ENCODE peak calls at places on chromosomes 16 and 17, in eight cellular contexts. One of them, this sample, is unnamed. For H3K4me1, the result is how much of the 10 kb centered on the place peaks cover.

GRCh38 chr17:59776577-59776976 is 69.1 kb downstream of the VMP1 start:
- DNase-seq in heart left ventricle: no peak
- DNase-seq in body of pancreas: no peak
- DNase-seq in prostate gland: no peak
- DNase-seq in spleen: no peak
- DNase-seq in ovary: no peak
- DNase-seq in transverse colon: no peak
- DNase-seq in testis: no peak
- DNase-seq in this sample: no peak

GRCh38 chr17:49148171-49148570 is 15.6 kb downstream of the B4GALNT2 start:
- DNase-seq in heart left ventricle: no peak
- DNase-seq in body of pancreas: no peak
- DNase-seq in prostate gland: no peak
- DNase-seq in spleen: no peak
- DNase-seq in ovary: no peak
- DNase-seq in transverse colon: no peak
- DNase-seq in testis: no peak
- DNase-seq in this sample: no peak

GRCh38 chr17:6690641-6691040 is 22.5 kb downstream of the SLC13A5 start:
- DNase-seq in heart left ventricle: no peak
- DNase-seq in body of pancreas: no peak
- DNase-seq in prostate gland: no peak
- DNase-seq in spleen: no peak
- DNase-seq in ovary: no peak
- DNase-seq in transverse colon: no peak
- DNase-seq in testis: no peak
- DNase-seq in this sample: no peak

GRCh38 chr17:12673788-12674187 is 8.1 kb downstream of the MYOCD start:
- DNase-seq in heart left ventricle: no peak
- DNase-seq in body of pancreas: no peak
- DNase-seq in prostate gland: no peak
- DNase-seq in spleen: no peak
- DNase-seq in ovary: no peak
- DNase-seq in transverse colon: no peak
- DNase-seq in testis: no peak
- DNase-seq in this sample: no peak

GRCh38 chr16:82016964-82017363 is 5.7 kb upstream of the SDR42E1 start:
- DNase-seq in heart left ventricle: no peak
- DNase-seq in body of pancreas: no peak
- DNase-seq in prostate gland: no peak
- DNase-seq in spleen: no peak
- DNase-seq in ovary: no peak
- DNase-seq in transverse colon: no peak
- DNase-seq in testis: no peak
- DNase-seq in this sample: no peak

GRCh38 chr16:8931864-8932263 is 31.8 kb downstream of the USP7 start:
- DNase-seq in heart left ventricle: peak
- DNase-seq in body of pancreas: peak
- DNase-seq in prostate gland: peak
- DNase-seq in spleen: no peak
- DNase-seq in ovary: peak
- DNase-seq in transverse colon: peak
- DNase-seq in testis: peak
- DNase-seq in this sample: peak

GRCh38 chr17:1398900-1399299 is 1.1 kb downstream of the YWHAE start:
- DNase-seq in heart left ventricle: no peak
- DNase-seq in body of pancreas: no peak
- DNase-seq in prostate gland: peak
- DNase-seq in spleen: no peak
- DNase-seq in ovary: no peak
- DNase-seq in transverse colon: peak
- DNase-seq in testis: peak
- DNase-seq in this sample: no peak

GRCh38 chr16:49470550-49470949 is 96.9 kb downstream of the C16orf78 start:
- DNase-seq in heart left ventricle: peak
- DNase-seq in body of pancreas: no peak
- DNase-seq in prostate gland: no peak
- DNase-seq in spleen: no peak
- DNase-seq in ovary: no peak
- DNase-seq in transverse colon: no peak
- DNase-seq in testis: no peak
- DNase-seq in this sample: peak

GRCh38 chr16:82782715-82783251 is 156.0 kb downstream of the CDH13 start:
- DNase-seq in heart left ventricle: peak
- DNase-seq in body of pancreas: peak
- DNase-seq in prostate gland: peak
- DNase-seq in spleen: no peak
- DNase-seq in ovary: no peak
- DNase-seq in transverse colon: peak
- DNase-seq in testis: no peak
- DNase-seq in this sample: peak

GRCh38 chr17:36899250-36900129 is 37.8 kb upstream of the LHX1 start:
- DNase-seq in heart left ventricle: no peak
- DNase-seq in body of pancreas: no peak
- DNase-seq in prostate gland: no peak
- DNase-seq in spleen: no peak
- DNase-seq in ovary: no peak
- DNase-seq in transverse colon: no peak
- DNase-seq in testis: no peak
- DNase-seq in this sample: no peak

GRCh38 chr16:86718118-86718517 is 139.8 kb downstream of the FOXL1 start:
- DNase-seq in heart left ventricle: no peak
- DNase-seq in body of pancreas: no peak
- DNase-seq in prostate gland: peak
- DNase-seq in spleen: no peak
- DNase-seq in ovary: no peak
- DNase-seq in transverse colon: no peak
- DNase-seq in testis: peak
- DNase-seq in this sample: no peak

GRCh38 chr17:2852729-2853110 is 56.5 kb downstream of the RAP1GAP2 start:
- DNase-seq in heart left ventricle: no peak
- DNase-seq in body of pancreas: no peak
- DNase-seq in prostate gland: no peak
- DNase-seq in spleen: peak
- DNase-seq in ovary: no peak
- DNase-seq in transverse colon: no peak
- DNase-seq in testis: no peak
- DNase-seq in this sample: no peak

GRCh38 chr17:8223356-8224063 is 13.1 kb upstream of the AURKB start:
- DNase-seq in heart left ventricle: peak
- DNase-seq in body of pancreas: peak
- DNase-seq in prostate gland: peak
- DNase-seq in spleen: peak
- DNase-seq in ovary: peak
- DNase-seq in transverse colon: peak
- DNase-seq in testis: peak
- DNase-seq in this sample: peak

GRCh38 chr16:70478912-70479341 is 24.5 kb downstream of the FCSK start:
- DNase-seq in heart left ventricle: no peak
- DNase-seq in body of pancreas: no peak
- DNase-seq in prostate gland: no peak
- DNase-seq in spleen: no peak
- DNase-seq in ovary: no peak
- DNase-seq in transverse colon: no peak
- DNase-seq in testis: no peak
- DNase-seq in this sample: no peak

GRCh38 chr17:28493467-28493866 is 12.7 kb upstream of the FOXN1 start:
- DNase-seq in heart left ventricle: no peak
- DNase-seq in body of pancreas: no peak
- DNase-seq in prostate gland: no peak
- DNase-seq in spleen: no peak
- DNase-seq in ovary: no peak
- DNase-seq in transverse colon: no peak
- DNase-seq in testis: no peak
- DNase-seq in this sample: no peak

GRCh38 chr17:17783121-17783824 is 53.5 kb downstream of the SREBF1 start:
- DNase-seq in heart left ventricle: peak
- DNase-seq in body of pancreas: peak
- DNase-seq in prostate gland: peak
- DNase-seq in spleen: peak
- DNase-seq in ovary: peak
- DNase-seq in transverse colon: peak
- DNase-seq in testis: peak
- DNase-seq in this sample: peak
- TF ChIP-seq POLR2A in heart left ventricle: no peak
- TF ChIP-seq POLR2A in body of pancreas: peak
- TF ChIP-seq POLR2A in prostate gland: peak
- TF ChIP-seq POLR2A in spleen: no peak
- TF ChIP-seq POLR2A in ovary: peak
- TF ChIP-seq POLR2A in transverse colon: no peak
- TF ChIP-seq POLR2A in testis: no peak
- TF ChIP-seq POLR2A in this sample: no peak

GRCh38 chr16:85562102-85562786 is 50.9 kb upstream of the GSE1 start:
- DNase-seq in heart left ventricle: no peak
- DNase-seq in body of pancreas: no peak
- DNase-seq in prostate gland: no peak
- DNase-seq in spleen: no peak
- DNase-seq in ovary: no peak
- DNase-seq in transverse colon: no peak
- DNase-seq in testis: no peak
- DNase-seq in this sample: no peak
- H3K4me1 ChIP-seq in heart left ventricle: half or more
- H3K4me1 ChIP-seq in body of pancreas: half or more
- H3K4me1 ChIP-seq in prostate gland: under half
- H3K4me1 ChIP-seq in spleen: half or more
- H3K4me1 ChIP-seq in ovary: under half
- H3K4me1 ChIP-seq in transverse colon: half or more
- H3K4me1 ChIP-seq in testis: under half
- H3K4me1 ChIP-seq in this sample: under half

GRCh38 chr16:89720859-89721643 is at the start of the genes VPS9D1 and ZNF276:
- DNase-seq in heart left ventricle: peak
- DNase-seq in body of pancreas: peak
- DNase-seq in prostate gland: peak
- DNase-seq in spleen: peak
- DNase-seq in ovary: peak
- DNase-seq in transverse colon: peak
- DNase-seq in testis: peak
- DNase-seq in this sample: peak

GRCh38 chr16:89723279-89724250 is 2.2 kb downstream of the ZNF276 start:
- DNase-seq in heart left ventricle: peak
- DNase-seq in body of pancreas: peak
- DNase-seq in prostate gland: no peak
- DNase-seq in spleen: peak
- DNase-seq in ovary: peak
- DNase-seq in transverse colon: peak
- DNase-seq in testis: peak
- DNase-seq in this sample: no peak

GRCh38 chr16:89720520-89720858 is 209 bp downstream of the VPS9D1 start:
- DNase-seq in heart left ventricle: peak
- DNase-seq in body of pancreas: peak
- DNase-seq in prostate gland: no peak
- DNase-seq in spleen: peak
- DNase-seq in ovary: peak
- DNase-seq in transverse colon: peak
- DNase-seq in testis: peak
- DNase-seq in this sample: no peak

GRCh38 chr16:89722392-89723278 is 1.3 kb downstream of the ZNF276 start:
- DNase-seq in heart left ventricle: peak
- DNase-seq in body of pancreas: peak
- DNase-seq in prostate gland: peak
- DNase-seq in spleen: peak
- DNase-seq in ovary: peak
- DNase-seq in transverse colon: peak
- DNase-seq in testis: peak
- DNase-seq in this sample: peak

DNA sequence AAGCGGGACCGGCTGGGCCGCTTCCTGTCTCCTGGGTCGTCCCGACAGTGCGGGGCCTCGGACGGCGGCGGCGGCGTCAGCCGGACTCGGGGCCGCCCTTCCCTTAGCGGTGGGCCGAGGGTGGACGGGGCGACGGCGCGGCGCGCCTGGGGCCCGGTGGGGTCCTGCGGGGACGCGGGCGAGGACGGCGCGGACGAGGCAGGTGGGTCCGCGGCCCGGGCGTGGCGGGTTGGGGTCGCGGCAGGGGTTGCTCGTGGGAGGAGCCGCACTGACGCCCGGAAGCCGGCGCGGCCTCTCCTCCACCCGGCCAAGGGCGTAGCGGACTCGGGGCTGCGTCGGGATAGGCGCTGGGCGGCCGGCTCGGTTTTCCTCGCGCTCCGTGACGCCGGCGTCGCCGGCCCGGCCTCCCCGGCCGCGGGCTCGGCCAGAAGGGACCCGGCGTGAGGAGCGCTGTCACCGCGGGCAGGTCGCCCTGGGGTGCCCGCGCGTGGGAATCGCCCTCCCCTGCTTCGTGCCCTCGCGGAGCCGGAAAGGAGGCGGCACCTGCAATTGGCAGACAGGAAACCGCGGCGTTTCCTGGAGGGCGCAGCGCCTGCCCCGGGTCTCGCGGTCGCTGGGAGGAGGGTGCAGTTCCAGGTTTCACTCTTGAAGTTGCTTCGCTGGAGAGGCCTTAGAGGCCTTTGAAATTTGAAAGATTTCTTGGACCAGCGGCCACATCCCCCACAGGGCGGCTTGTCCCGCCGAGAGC is 481 bp downstream of the ZNF276 start:
- DNase-seq in heart left ventricle: peak
- DNase-seq in body of pancreas: peak
- DNase-seq in prostate gland: peak
- DNase-seq in spleen: peak
- DNase-seq in ovary: no peak
- DNase-seq in transverse colon: peak
- DNase-seq in testis: peak
- DNase-seq in this sample: no peak
- TF ChIP-seq POLR2A in heart left ventricle: no peak
- TF ChIP-seq POLR2A in body of pancreas: peak
- TF ChIP-seq POLR2A in prostate gland: no peak
- TF ChIP-seq POLR2A in spleen: no peak
- TF ChIP-seq POLR2A in ovary: no peak
- TF ChIP-seq POLR2A in transverse colon: no peak
- TF ChIP-seq POLR2A in testis: no peak
- TF ChIP-seq POLR2A in this sample: peak

DNA sequence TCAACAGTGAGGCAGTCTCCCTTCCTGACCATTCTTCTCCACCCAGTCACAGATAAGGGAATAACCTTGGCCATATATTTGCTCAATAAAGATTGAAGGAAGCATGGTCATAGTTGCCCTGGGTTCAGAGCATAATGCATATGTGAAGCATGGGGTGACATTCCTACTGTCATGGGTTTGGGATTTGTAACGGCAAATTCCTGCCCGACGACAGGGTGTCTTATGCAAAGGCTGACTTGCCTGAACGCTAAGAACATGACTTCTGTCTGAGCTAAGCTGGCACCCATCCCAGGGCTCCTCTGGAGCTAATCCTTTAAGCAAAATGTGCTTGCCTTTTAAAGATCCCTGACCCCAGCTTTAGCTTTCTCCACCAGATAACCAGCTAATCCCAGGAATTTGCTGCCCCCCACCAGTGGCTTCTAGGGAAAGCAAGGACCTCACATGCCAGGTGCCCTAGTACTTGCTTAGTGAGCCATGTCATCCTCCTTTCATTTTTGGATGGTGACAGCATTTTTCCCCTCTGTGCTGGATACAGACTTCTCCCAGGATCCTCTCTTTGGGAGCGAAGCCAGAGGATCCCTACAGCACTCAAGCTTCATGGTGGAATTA is 11.7 kb downstream of the SLC7A6OS start:
- DNase-seq in heart left ventricle: peak
- DNase-seq in body of pancreas: peak
- DNase-seq in prostate gland: peak
- DNase-seq in spleen: no peak
- DNase-seq in ovary: peak
- DNase-seq in transverse colon: no peak
- DNase-seq in testis: peak
- DNase-seq in this sample: peak
- H3K4me1 ChIP-seq in heart left ventricle: half or more
- H3K4me1 ChIP-seq in body of pancreas: under half
- H3K4me1 ChIP-seq in prostate gland: under half
- H3K4me1 ChIP-seq in spleen: under half
- H3K4me1 ChIP-seq in ovary: under half
- H3K4me1 ChIP-seq in transverse colon: under half
- H3K4me1 ChIP-seq in testis: under half
- H3K4me1 ChIP-seq in this sample: under half